ENCODE peak calls at places on chromosomes 5 and 9, in ten cellular contexts. Q, M, N, D, E, I, P, H, C and O are unnamed samples.

GRCh38 chr9:105238302-105238701 is 6.1 kb upstream of the SLC44A1 start:
- DNase-seq in E (no peak), P (no peak), N (no peak), I (no peak), M (no peak), C (no peak), D (peak), Q (no peak), H (no peak), O (no peak)

GRCh38 chr5:74500037-74500917 is 140.3 kb downstream of the ENC1 start:
- DNase-seq in P (no peak), E (no peak), Q (no peak), H (no peak), C (no peak), I (no peak), M (no peak), N (no peak), D (peak), O (no peak)

GRCh38 chr5:149210968-149211495 is 60.6 kb upstream of the AFAP1L1 start:
- DNase-seq in N (no peak), I (no peak), M (no peak), H (no peak), E (no peak), Q (no peak), C (no peak), D (no peak), P (peak), O (no peak)

GRCh38 chr5:102600964-102601363 is 102.2 kb upstream of the SLCO6A1 start:
- DNase-seq in Q (no peak), N (no peak), H (no peak), M (no peak), C (no peak), E (no peak), I (no peak), P (no peak), D (no peak), O (no peak)

GRCh38 chr9:27566118-27566517 is 7.2 kb downstream of the C9orf72 start:
- DNase-seq in I (no peak), H (no peak), C (no peak), M (no peak), Q (no peak), D (no peak), N (no peak), P (no peak), E (no peak), O (no peak)

GRCh38 chr9:113164536-113165300 is 13.9 kb downstream of the SLC31A2 start:
- DNase-seq in D (no peak), Q (no peak), M (peak), E (no peak), P (no peak), H (no peak), C (no peak), I (no peak), N (no peak), O (no peak)

GRCh38 chr9:83964973-83965349 is 15.1 kb downstream of the HNRNPK start:
- DNase-seq in D (no peak), N (no peak), I (no peak), M (no peak), P (no peak), Q (no peak), E (no peak), C (no peak), H (no peak), O (no peak)

GRCh38 chr9:97528529-97529230 is 27.2 kb downstream of the TMOD1 start:
- DNase-seq in P (no peak), E (peak), Q (no peak), D (no peak), H (no peak), N (no peak), I (no peak), M (no peak), C (no peak), O (peak)

GRCh38 chr5:41510176-41510831 is at the start of gene PLCXD3:
- DNase-seq in H (no peak), Q (peak), D (peak), N (no peak), C (no peak), E (peak), P (no peak), M (peak), I (no peak), O (no peak)

GRCh38 chr5:17182494-17182893 is 34.9 kb upstream of the BASP1 start:
- DNase-seq in P (no peak), N (no peak), D (no peak), M (no peak), I (no peak), Q (no peak), C (no peak), H (no peak), E (no peak), O (no peak)

GRCh38 chr5:146188358-146188757 is 5.9 kb upstream of the LARS1 start:
- DNase-seq in E (no peak), C (no peak), N (no peak), I (no peak), Q (no peak), H (peak), M (no peak), D (no peak), P (no peak), O (no peak)

GRCh38 chr5:78574157-78574673 is 74.4 kb downstream of the LHFPL2 start:
- DNase-seq in E (no peak), D (no peak), N (no peak), H (no peak), Q (no peak), C (no peak), I (no peak), M (no peak), P (no peak), O (peak)

GRCh38 chr5:137778772-137779564 is 24.8 kb upstream of the HNRNPA0 start:
- DNase-seq in P (no peak), I (no peak), N (peak), C (no peak), Q (no peak), E (peak), H (no peak), D (peak), M (no peak), O (peak)

GRCh38 chr5:149596712-149597111 is 15.4 kb downstream of the ARHGEF37 start:
- DNase-seq in M (no peak), N (no peak), E (no peak), H (no peak), C (no peak), I (no peak), Q (no peak), P (no peak), D (no peak), O (no peak)

GRCh38 chr9:121233906-121234901 is 32.5 kb upstream of the RAB14 start:
- DNase-seq in C (no peak), N (no peak), D (no peak), P (no peak), H (no peak), I (no peak), Q (no peak), M (no peak), E (no peak), O (no peak)

GRCh38 chr5:88825782-88826110 is 57.2 kb downstream of the MEF2C start:
- DNase-seq in Q (no peak), N (no peak), C (no peak), D (peak), H (no peak), P (no peak), I (no peak), E (no peak), M (no peak), O (no peak)

GRCh38 chr9:110257097-110257955 is 1.0 kb upstream of the TXN start:
- DNase-seq in E (peak), Q (no peak), D (peak), C (no peak), H (no peak), I (no peak), N (no peak), P (peak), M (no peak), O (peak)

GRCh38 chr5:63686938-63687337 is 275.3 kb downstream of the HTR1A start:
- DNase-seq in D (peak), N (no peak), Q (no peak), P (no peak), I (no peak), H (no peak), E (no peak), C (no peak), M (no peak), O (no peak)

GRCh38 chr9:91056917-91057316 is 255.3 kb downstream of the SYK start:
- DNase-seq in C (no peak), D (no peak), M (no peak), N (no peak), I (no peak), P (no peak), H (no peak), Q (no peak), E (no peak), O (no peak)

GRCh38 chr9:135136991-135137390 is 49.5 kb downstream of the OLFM1 start:
- DNase-seq in N (no peak), E (no peak), D (no peak), I (no peak), H (no peak), M (no peak), C (no peak), Q (no peak), P (no peak), O (no peak)

GRCh38 chr5:40678021-40678939 is 1.4 kb upstream of the PTGER4 start:
- DNase-seq in H (no peak), P (peak), I (no peak), Q (no peak), N (no peak), C (no peak), E (no peak), D (no peak), M (no peak), O (no peak)

GRCh38 chr5:122187426-122187825 is 58.1 kb downstream of the ZNF474 start:
- DNase-seq in C (no peak), N (no peak), D (peak), I (no peak), H (no peak), E (no peak), Q (no peak), M (no peak), P (no peak), O (no peak)

GRCh38 chr5:180820788-180821321 is 18.2 kb upstream of the MGAT1 start:
- DNase-seq in D (no peak), N (peak), P (no peak), E (no peak), H (no peak), Q (no peak), I (no peak), M (no peak), C (no peak), O (peak)

GRCh38 chr9:112337547-112337946 is 4.1 kb upstream of the PTBP3 start:
- DNase-seq in C (no peak), M (no peak), D (peak), I (no peak), N (no peak), H (no peak), Q (no peak), E (no peak), P (no peak), O (no peak)

GRCh38 chr5:116514521-116514920 is 60.1 kb downstream of the SEMA6A start:
- DNase-seq in D (no peak), N (no peak), I (no peak), H (no peak), M (no peak), Q (no peak), P (no peak), E (no peak), C (no peak), O (no peak)

GRCh38 chr5:91591076-91591475 is 208.0 kb upstream of the ARRDC3 start:
- DNase-seq in D (no peak), H (no peak), P (no peak), M (no peak), C (no peak), Q (no peak), N (no peak), I (no peak), E (no peak), O (no peak)

GRCh38 chr9:87518702-87519335 is 21.2 kb downstream of the DAPK1 start:
- DNase-seq in M (peak), Q (no peak), C (no peak), H (no peak), I (no peak), N (no peak), D (peak), P (no peak), E (no peak), O (no peak)

GRCh38 chr5:16881253-16881652 is 54.8 kb downstream of the MYO10 start:
- DNase-seq in D (peak), N (no peak), H (no peak), Q (no peak), E (no peak), P (no peak), M (no peak), C (no peak), I (no peak), O (no peak)

GRCh38 chr5:158727771-158728311 is 371.9 kb downstream of the EBF1 start:
- DNase-seq in D (no peak), C (no peak), M (peak), E (no peak), I (no peak), P (no peak), H (no peak), N (no peak), Q (no peak), O (no peak)

GRCh38 chr5:98880151-98880550 is 48.7 kb downstream of the CHD1 start:
- DNase-seq in D (peak), P (peak), I (no peak), N (no peak), M (no peak), H (no peak), C (no peak), E (no peak), Q (no peak), O (no peak)

GRCh38 chr9:133377721-133378216 is 1.6 kb downstream of the STKLD1 start:
- DNase-seq in P (no peak), E (no peak), H (no peak), M (no peak), D (no peak), N (no peak), Q (no peak), C (no peak), I (no peak), O (no peak)

GRCh38 chr5:139731281-139731680 is 64.3 kb upstream of the PSD2 start:
- DNase-seq in Q (no peak), I (no peak), E (no peak), H (no peak), M (no peak), N (no peak), C (no peak), P (no peak), D (no peak), O (no peak)

GRCh38 chr5:139732019-139732418 is 63.6 kb upstream of the PSD2 start:
- DNase-seq in N (no peak), H (no peak), I (no peak), P (no peak), Q (no peak), M (no peak), C (no peak), D (no peak), E (no peak), O (no peak)

GRCh38 chr5:139733289-139733688 is 62.3 kb upstream of the PSD2 start:
- DNase-seq in M (no peak), Q (no peak), H (no peak), D (no peak), N (no peak), P (no peak), I (no peak), E (no peak), C (no peak), O (no peak)

GRCh38 chr5:139733698-139734491 is 61.7 kb upstream of the PSD2 start:
- DNase-seq in D (peak), I (no peak), H (no peak), P (no peak), C (no peak), N (no peak), M (no peak), E (no peak), Q (no peak), O (no peak)

DNA sequence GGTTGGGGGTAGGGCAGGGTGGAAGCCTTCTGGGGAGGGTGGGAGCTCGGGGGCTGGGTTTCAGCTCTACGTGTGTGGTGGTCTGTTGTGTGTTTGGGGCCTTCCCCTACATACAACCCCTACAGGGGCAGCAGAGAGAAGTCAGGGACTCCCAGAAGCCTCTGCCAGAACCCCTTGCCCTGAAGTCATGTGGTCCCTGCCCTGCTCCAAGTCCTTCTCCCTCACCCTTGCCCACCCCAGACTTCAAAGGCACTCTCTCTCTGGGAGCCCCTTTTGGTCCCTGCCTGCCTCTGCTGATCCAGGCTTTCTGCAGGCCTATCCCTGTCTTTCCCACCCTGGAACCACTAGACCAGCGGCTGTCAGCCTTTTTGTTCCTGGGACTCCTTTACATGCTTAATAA is 61.1 kb upstream of the PSD2 start:
- DNase-seq in P (no peak), M (no peak), N (no peak), E (no peak), C (no peak), Q (no peak), I (no peak), H (no peak), D (no peak), O (no peak)
- TF ChIP-seq CTCF in P (no peak), M (no peak), N (no peak), E (no peak), C (no peak), Q (no peak), I (no peak), H (no peak), D (no peak), O (no peak)

DNA sequence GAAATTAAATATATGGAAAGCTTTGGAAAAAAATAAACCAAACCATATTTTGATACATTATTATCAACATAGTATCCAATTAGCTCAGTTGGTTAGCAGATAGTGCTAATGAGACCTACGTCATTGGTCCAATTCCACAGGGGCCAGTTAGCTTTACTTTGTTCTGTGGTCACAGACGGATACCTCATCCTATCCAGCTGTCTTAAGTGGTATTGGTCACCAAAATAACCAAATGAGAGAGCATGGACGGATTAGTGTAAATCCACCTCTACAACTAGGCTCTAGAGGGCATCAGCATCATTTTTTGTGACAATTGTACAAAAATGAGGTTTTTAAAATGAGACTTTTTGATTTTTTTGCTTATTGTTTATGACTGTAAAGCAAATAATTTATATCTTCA is 364.2 kb downstream of the KIAA0825 start:
- DNase-seq in N (no peak), H (no peak), C (no peak), I (no peak), Q (no peak), M (no peak), E (no peak), D (no peak), P (no peak), O (no peak)
- TF ChIP-seq CTCF in N (no peak), H (no peak), C (no peak), I (no peak), Q (no peak), M (no peak), E (no peak), D (no peak), P (no peak), O (no peak)

DNA sequence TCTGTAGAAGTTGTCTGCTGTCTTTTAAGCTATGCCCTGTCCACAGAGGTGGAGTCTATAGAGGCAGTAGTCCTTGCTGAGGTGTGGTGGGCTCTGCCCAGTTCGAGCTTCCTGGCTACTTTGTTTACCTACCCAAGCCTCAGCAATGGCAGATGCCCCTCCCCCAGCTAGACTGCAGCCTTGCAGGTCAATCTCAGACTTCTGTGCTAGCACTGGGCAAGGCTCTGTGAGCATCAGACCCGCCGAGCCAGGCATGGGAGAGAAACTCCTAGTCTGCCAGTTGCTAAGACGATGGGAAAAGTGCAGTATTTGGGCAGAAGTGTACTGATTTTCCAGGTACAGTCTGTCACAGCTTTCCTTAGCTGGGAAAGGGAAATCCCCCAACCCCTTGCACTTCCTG is 694.1 kb upstream of the CDH6 start:
- DNase-seq in C (no peak), I (no peak), M (no peak), D (no peak), E (no peak), Q (no peak), P (no peak), H (no peak), N (no peak), O (no peak)
- TF ChIP-seq CTCF in C (no peak), I (no peak), M (no peak), D (no peak), E (no peak), Q (no peak), P (no peak), H (no peak), N (no peak), O (no peak)

GRCh38 chr5:71653119-71653518 is 66.0 kb upstream of the CARTPT start:
- DNase-seq in E (no peak), D (no peak), P (no peak), C (no peak), I (no peak), M (no peak), N (no peak), H (peak), Q (no peak), O (no peak)

GRCh38 chr5:71663570-71663969 is 55.5 kb upstream of the CARTPT start:
- DNase-seq in I (no peak), E (no peak), M (no peak), Q (no peak), P (no peak), N (no peak), C (no peak), D (no peak), H (no peak), O (no peak)

GRCh38 chr5:71663166-71663565 is 55.9 kb upstream of the CARTPT start:
- DNase-seq in D (no peak), E (no peak), M (no peak), N (no peak), C (no peak), H (no peak), Q (no peak), P (no peak), I (no peak), O (no peak)

GRCh38 chr5:71662381-71662780 is 56.7 kb upstream of the CARTPT start:
- DNase-seq in N (no peak), P (no peak), Q (no peak), E (no peak), D (no peak), M (no peak), C (no peak), H (no peak), I (no peak), O (no peak)

GRCh38 chr5:71658916-71659661 is 60.0 kb upstream of the CARTPT start:
- DNase-seq in I (no peak), M (no peak), H (no peak), N (peak), E (no peak), D (no peak), Q (no peak), C (no peak), P (no peak), O (no peak)
- TF ChIP-seq CTCF in I (no peak), M (no peak), H (no peak), N (no peak), E (peak), D (peak), Q (peak), C (no peak), P (peak), O (no peak)

DNA sequence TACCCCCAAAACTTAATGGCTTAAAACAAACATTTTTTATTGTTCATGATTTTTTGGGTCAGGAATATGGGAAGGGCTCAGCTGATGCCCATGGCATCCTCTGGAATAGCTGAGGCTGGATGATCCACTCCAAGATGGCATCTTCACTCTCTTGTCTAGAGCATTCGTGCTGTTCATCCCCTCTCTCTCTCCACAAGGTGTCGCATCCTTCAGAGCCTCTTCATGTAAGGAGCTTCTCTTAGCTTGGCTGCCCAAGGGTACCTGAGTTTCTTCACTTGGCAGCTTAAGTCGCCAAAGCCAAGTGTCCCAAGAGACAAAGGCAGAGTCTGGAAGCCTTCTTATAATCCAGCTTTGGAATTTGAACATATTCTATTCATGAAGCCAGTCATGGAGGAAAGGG is 294.7 kb downstream of the CHSY3 start:
- DNase-seq in E (peak), I (no peak), H (no peak), D (peak), Q (peak), N (peak), M (no peak), P (no peak), C (no peak), O (peak)
- TF ChIP-seq CTCF in E (peak), I (no peak), H (peak), D (no peak), Q (no peak), N (peak), M (peak), P (no peak), C (no peak), O (no peak)

GRCh38 chr9:103078581-103078980 is 83.4 kb downstream of the CYLC2 start:
- DNase-seq in M (no peak), D (no peak), N (no peak), Q (no peak), I (no peak), E (no peak), H (no peak), C (no peak), P (no peak), O (no peak)
- TF ChIP-seq CTCF in M (no peak), D (no peak), N (no peak), Q (no peak), I (no peak), E (no peak), H (no peak), C (no peak), P (no peak), O (no peak)

GRCh38 chr5:60843693-60844428 is at the start of gene ELOVL7:
- DNase-seq in E (peak), D (peak), M (peak), Q (peak), C (peak), H (no peak), N (peak), P (peak), I (peak), O (peak)
- TF ChIP-seq CTCF in E (peak), D (peak), M (no peak), Q (peak), C (no peak), H (peak), N (peak), P (peak), I (no peak), O (peak)

GRCh38 chr5:81513982-81514381 is 120.0 kb upstream of the ACOT12 start:
- DNase-seq in H (no peak), M (no peak), N (no peak), I (no peak), D (no peak), C (no peak), Q (peak), P (no peak), E (no peak), O (no peak)
- TF ChIP-seq CTCF in H (no peak), M (peak), N (peak), I (no peak), D (peak), C (peak), Q (peak), P (peak), E (peak), O (no peak)